ENCODE peak calls at places on chromosomes 3 and 15, in ten cellular contexts. One of them, this sample, is unnamed. For H3K36me3, the result is how much of the 10 kb centered on the place peaks cover.

GRCh38 chr3:133958071-133958806 is 62.6 kb upstream of the RAB6B start:
- DNase-seq in PC-3: no peak
- DNase-seq in tibial artery: no peak
- DNase-seq in fibroblast of lung: no peak
- DNase-seq in CD8-positive, alpha-beta T cell: no peak
- DNase-seq in ascending aorta: no peak
- DNase-seq in psoas muscle: no peak
- DNase-seq in body of pancreas: no peak
- DNase-seq in gastrocnemius medialis: no peak
- DNase-seq in pancreas: no peak
- DNase-seq in this sample: no peak

GRCh38 chr15:86663304-86663703 is 583.6 kb downstream of the AGBL1 start:
- DNase-seq in PC-3: no peak
- DNase-seq in tibial artery: no peak
- DNase-seq in fibroblast of lung: no peak
- DNase-seq in CD8-positive, alpha-beta T cell: no peak
- DNase-seq in ascending aorta: no peak
- DNase-seq in psoas muscle: no peak
- DNase-seq in body of pancreas: no peak
- DNase-seq in gastrocnemius medialis: no peak
- DNase-seq in pancreas: no peak
- DNase-seq in this sample: no peak

GRCh38 chr15:59332009-59332408 is 40.7 kb downstream of the MYO1E start:
- DNase-seq in PC-3: no peak
- DNase-seq in tibial artery: no peak
- DNase-seq in fibroblast of lung: no peak
- DNase-seq in CD8-positive, alpha-beta T cell: no peak
- DNase-seq in ascending aorta: no peak
- DNase-seq in psoas muscle: no peak
- DNase-seq in body of pancreas: no peak
- DNase-seq in gastrocnemius medialis: no peak
- DNase-seq in pancreas: no peak
- DNase-seq in this sample: no peak

GRCh38 chr3:63875510-63875909 is 11.8 kb downstream of the ATXN7 start:
- DNase-seq in PC-3: no peak
- DNase-seq in tibial artery: no peak
- DNase-seq in fibroblast of lung: no peak
- DNase-seq in CD8-positive, alpha-beta T cell: no peak
- DNase-seq in ascending aorta: no peak
- DNase-seq in psoas muscle: no peak
- DNase-seq in body of pancreas: no peak
- DNase-seq in gastrocnemius medialis: no peak
- DNase-seq in pancreas: no peak
- DNase-seq in this sample: no peak

GRCh38 chr3:69439683-69440270 is 53.9 kb upstream of the FRMD4B start:
- DNase-seq in PC-3: peak
- DNase-seq in tibial artery: no peak
- DNase-seq in fibroblast of lung: peak
- DNase-seq in CD8-positive, alpha-beta T cell: no peak
- DNase-seq in ascending aorta: no peak
- DNase-seq in psoas muscle: no peak
- DNase-seq in body of pancreas: peak
- DNase-seq in gastrocnemius medialis: no peak
- DNase-seq in pancreas: no peak
- DNase-seq in this sample: no peak

GRCh38 chr3:115062412-115062956 is 84.6 kb downstream of the ZBTB20 start:
- DNase-seq in PC-3: peak
- DNase-seq in tibial artery: no peak
- DNase-seq in fibroblast of lung: peak
- DNase-seq in CD8-positive, alpha-beta T cell: no peak
- DNase-seq in ascending aorta: no peak
- DNase-seq in psoas muscle: no peak
- DNase-seq in body of pancreas: no peak
- DNase-seq in gastrocnemius medialis: no peak
- DNase-seq in pancreas: no peak
- DNase-seq in this sample: no peak

GRCh38 chr3:77898621-77899020 is 858.7 kb downstream of the ROBO2 start:
- DNase-seq in PC-3: peak
- DNase-seq in tibial artery: no peak
- DNase-seq in fibroblast of lung: no peak
- DNase-seq in CD8-positive, alpha-beta T cell: no peak
- DNase-seq in ascending aorta: no peak
- DNase-seq in psoas muscle: no peak
- DNase-seq in body of pancreas: no peak
- DNase-seq in gastrocnemius medialis: no peak
- DNase-seq in pancreas: no peak
- DNase-seq in this sample: no peak

GRCh38 chr15:40087991-40088928 is 20.4 kb downstream of the BMF start:
- DNase-seq in PC-3: no peak
- DNase-seq in tibial artery: no peak
- DNase-seq in fibroblast of lung: no peak
- DNase-seq in CD8-positive, alpha-beta T cell: no peak
- DNase-seq in ascending aorta: no peak
- DNase-seq in psoas muscle: peak
- DNase-seq in body of pancreas: no peak
- DNase-seq in gastrocnemius medialis: no peak
- DNase-seq in pancreas: no peak
- DNase-seq in this sample: no peak

GRCh38 chr15:59492389-59493377 is 54.7 kb downstream of the FAM81A start:
- DNase-seq in PC-3: peak
- DNase-seq in tibial artery: peak
- DNase-seq in fibroblast of lung: peak
- DNase-seq in CD8-positive, alpha-beta T cell: peak
- DNase-seq in ascending aorta: no peak
- DNase-seq in psoas muscle: peak
- DNase-seq in body of pancreas: peak
- DNase-seq in gastrocnemius medialis: peak
- DNase-seq in pancreas: peak
- DNase-seq in this sample: peak

GRCh38 chr3:130935761-130936160 is 41.9 kb downstream of the ATP2C1 start:
- DNase-seq in PC-3: peak
- DNase-seq in tibial artery: no peak
- DNase-seq in fibroblast of lung: peak
- DNase-seq in CD8-positive, alpha-beta T cell: no peak
- DNase-seq in ascending aorta: no peak
- DNase-seq in psoas muscle: no peak
- DNase-seq in body of pancreas: no peak
- DNase-seq in gastrocnemius medialis: no peak
- DNase-seq in pancreas: no peak
- DNase-seq in this sample: peak

GRCh38 chr3:10322355-10322715 is 1.4 kb upstream of the SEC13 start:
- DNase-seq in PC-3: peak
- DNase-seq in tibial artery: no peak
- DNase-seq in fibroblast of lung: no peak
- DNase-seq in CD8-positive, alpha-beta T cell: no peak
- DNase-seq in ascending aorta: no peak
- DNase-seq in psoas muscle: no peak
- DNase-seq in body of pancreas: no peak
- DNase-seq in gastrocnemius medialis: no peak
- DNase-seq in pancreas: no peak
- DNase-seq in this sample: no peak

DNA sequence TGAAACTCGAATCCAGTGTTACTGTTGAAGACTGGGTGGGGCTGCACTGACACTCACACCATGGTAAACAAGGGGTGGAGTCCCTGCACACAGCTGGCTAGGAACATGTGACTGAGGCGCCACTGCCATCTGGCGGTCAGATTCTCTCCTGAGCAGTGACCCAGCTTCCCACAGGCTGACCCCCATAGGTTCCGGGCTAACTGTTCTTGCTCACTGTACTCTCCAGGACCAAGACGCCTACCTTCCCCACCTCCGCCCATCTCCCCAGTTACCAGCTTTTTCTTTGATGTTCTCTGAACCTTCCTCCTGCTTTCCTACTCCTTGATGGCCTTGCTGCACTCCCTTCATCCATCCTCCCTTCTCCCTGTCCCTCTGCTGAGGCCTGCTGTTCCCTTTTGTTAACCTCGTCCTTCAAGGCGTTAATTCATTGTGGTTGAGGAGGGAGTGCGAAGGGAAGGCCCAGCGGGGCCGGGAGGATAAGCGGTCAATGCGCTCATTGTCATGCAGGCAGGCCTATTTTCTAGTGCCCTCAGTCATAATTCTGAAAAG is 115.2 kb downstream of the ATP8B4 start:
- DNase-seq in PC-3: peak
- DNase-seq in tibial artery: peak
- DNase-seq in fibroblast of lung: peak
- DNase-seq in CD8-positive, alpha-beta T cell: peak
- DNase-seq in ascending aorta: peak
- DNase-seq in psoas muscle: peak
- DNase-seq in body of pancreas: peak
- DNase-seq in gastrocnemius medialis: peak
- DNase-seq in pancreas: peak
- DNase-seq in this sample: peak
- H3K4me3 ChIP-seq in PC-3: no peak
- H3K4me3 ChIP-seq in tibial artery: no peak
- H3K4me3 ChIP-seq in fibroblast of lung: no peak
- H3K4me3 ChIP-seq in CD8-positive, alpha-beta T cell: no peak
- H3K4me3 ChIP-seq in ascending aorta: no peak
- H3K4me3 ChIP-seq in psoas muscle: no peak
- H3K4me3 ChIP-seq in body of pancreas: no peak
- H3K4me3 ChIP-seq in gastrocnemius medialis: no peak
- H3K4me3 ChIP-seq in pancreas: no peak
- H3K4me3 ChIP-seq in this sample: no peak

GRCh38 chr3:187516446-187516845 is 148.3 kb downstream of the RTP4 start:
- DNase-seq in PC-3: no peak
- DNase-seq in tibial artery: no peak
- DNase-seq in fibroblast of lung: no peak
- DNase-seq in CD8-positive, alpha-beta T cell: no peak
- DNase-seq in ascending aorta: no peak
- DNase-seq in psoas muscle: no peak
- DNase-seq in body of pancreas: no peak
- DNase-seq in gastrocnemius medialis: no peak
- DNase-seq in pancreas: no peak
- DNase-seq in this sample: no peak

GRCh38 chr3:187520027-187520945 is 149.9 kb downstream of the SST start:
- DNase-seq in PC-3: no peak
- DNase-seq in tibial artery: peak
- DNase-seq in fibroblast of lung: no peak
- DNase-seq in CD8-positive, alpha-beta T cell: no peak
- DNase-seq in ascending aorta: no peak
- DNase-seq in psoas muscle: peak
- DNase-seq in body of pancreas: peak
- DNase-seq in gastrocnemius medialis: no peak
- DNase-seq in pancreas: peak
- DNase-seq in this sample: no peak

GRCh38 chr3:187519428-187519890 is 150.7 kb downstream of the SST start:
- DNase-seq in PC-3: no peak
- DNase-seq in tibial artery: no peak
- DNase-seq in fibroblast of lung: no peak
- DNase-seq in CD8-positive, alpha-beta T cell: no peak
- DNase-seq in ascending aorta: no peak
- DNase-seq in psoas muscle: no peak
- DNase-seq in body of pancreas: no peak
- DNase-seq in gastrocnemius medialis: no peak
- DNase-seq in pancreas: no peak
- DNase-seq in this sample: no peak

GRCh38 chr3:187518616-187519015 is 150.4 kb downstream of the RTP4 start:
- DNase-seq in PC-3: no peak
- DNase-seq in tibial artery: no peak
- DNase-seq in fibroblast of lung: no peak
- DNase-seq in CD8-positive, alpha-beta T cell: no peak
- DNase-seq in ascending aorta: no peak
- DNase-seq in psoas muscle: no peak
- DNase-seq in body of pancreas: no peak
- DNase-seq in gastrocnemius medialis: no peak
- DNase-seq in pancreas: no peak
- DNase-seq in this sample: no peak

DNA sequence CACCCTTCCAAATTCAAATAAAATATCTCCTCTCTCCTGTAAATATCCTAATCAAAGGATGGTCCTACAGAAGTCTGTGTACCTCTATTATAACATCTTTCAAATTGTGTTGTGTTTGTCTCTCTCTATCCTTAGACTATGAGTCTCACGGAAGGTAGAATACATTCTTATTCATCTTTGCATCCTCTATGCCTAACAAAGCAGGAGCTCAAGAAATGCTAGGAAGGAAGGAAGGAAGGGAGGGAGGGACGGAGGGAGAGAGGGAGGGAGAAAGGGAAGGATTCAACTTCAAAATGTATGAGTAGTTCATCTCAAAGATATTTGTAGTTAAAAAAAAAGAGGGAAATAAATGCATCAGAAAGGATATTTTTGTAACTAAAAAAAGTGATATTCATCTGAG is 150.0 kb downstream of the RTP4 start:
- DNase-seq in PC-3: no peak
- DNase-seq in tibial artery: no peak
- DNase-seq in fibroblast of lung: no peak
- DNase-seq in CD8-positive, alpha-beta T cell: no peak
- DNase-seq in ascending aorta: no peak
- DNase-seq in psoas muscle: no peak
- DNase-seq in body of pancreas: no peak
- DNase-seq in gastrocnemius medialis: no peak
- DNase-seq in pancreas: no peak
- DNase-seq in this sample: no peak
- TF ChIP-seq CTCF in PC-3: no peak
- TF ChIP-seq CTCF in tibial artery: no peak
- TF ChIP-seq CTCF in fibroblast of lung: no peak
- TF ChIP-seq CTCF in CD8-positive, alpha-beta T cell: no peak
- TF ChIP-seq CTCF in ascending aorta: no peak
- TF ChIP-seq CTCF in psoas muscle: no peak
- TF ChIP-seq CTCF in body of pancreas: no peak
- TF ChIP-seq CTCF in gastrocnemius medialis: no peak
- TF ChIP-seq CTCF in pancreas: no peak
- TF ChIP-seq CTCF in this sample: no peak

GRCh38 chr15:85125056-85125661 is 143.5 kb downstream of the PDE8A start:
- DNase-seq in PC-3: peak
- DNase-seq in tibial artery: no peak
- DNase-seq in fibroblast of lung: peak
- DNase-seq in CD8-positive, alpha-beta T cell: no peak
- DNase-seq in ascending aorta: no peak
- DNase-seq in psoas muscle: no peak
- DNase-seq in body of pancreas: no peak
- DNase-seq in gastrocnemius medialis: no peak
- DNase-seq in pancreas: no peak
- DNase-seq in this sample: peak
- H3K36me3 ChIP-seq in PC-3: under half
- H3K36me3 ChIP-seq in tibial artery: half or more
- H3K36me3 ChIP-seq in fibroblast of lung: under half
- H3K36me3 ChIP-seq in CD8-positive, alpha-beta T cell: under half
- H3K36me3 ChIP-seq in ascending aorta: under half
- H3K36me3 ChIP-seq in psoas muscle: half or more
- H3K36me3 ChIP-seq in body of pancreas: under half
- H3K36me3 ChIP-seq in gastrocnemius medialis: under half
- H3K36me3 ChIP-seq in pancreas: under half
- H3K36me3 ChIP-seq in this sample: under half

DNA sequence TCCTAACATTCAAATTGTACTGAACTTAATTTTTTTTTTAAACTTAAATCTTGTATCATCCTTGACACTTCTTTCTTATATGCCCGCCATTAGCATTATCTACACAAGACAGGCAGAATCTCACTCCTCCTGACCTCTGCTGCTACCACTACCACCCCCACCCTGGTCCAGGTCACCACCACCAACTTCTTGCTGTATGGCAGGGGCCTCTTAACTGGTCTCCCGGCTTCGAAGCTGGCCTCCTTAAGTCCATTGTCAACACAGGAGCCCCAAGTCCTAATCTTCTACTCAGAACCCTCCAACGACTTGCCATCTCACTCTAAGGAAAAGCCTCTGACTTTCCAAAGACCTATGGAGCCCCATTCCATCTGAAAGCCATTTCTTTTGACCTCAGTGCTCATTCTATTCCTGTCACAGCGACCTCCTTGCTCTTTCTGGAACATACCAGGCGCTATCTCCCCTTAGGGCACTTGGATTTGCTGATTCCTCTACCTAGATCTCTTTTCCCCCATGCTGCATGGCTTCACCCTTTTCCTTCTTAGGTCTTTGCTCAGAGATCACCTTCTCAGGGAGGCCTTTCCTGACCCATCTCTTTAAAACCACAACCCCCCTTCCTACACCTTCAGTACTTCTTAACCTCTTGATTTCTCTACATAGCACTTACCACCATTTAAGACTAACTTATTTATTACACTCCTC is 2.6 kb downstream of the PRC1 start:
- DNase-seq in PC-3: no peak
- DNase-seq in tibial artery: no peak
- DNase-seq in fibroblast of lung: no peak
- DNase-seq in CD8-positive, alpha-beta T cell: no peak
- DNase-seq in ascending aorta: no peak
- DNase-seq in psoas muscle: no peak
- DNase-seq in body of pancreas: no peak
- DNase-seq in gastrocnemius medialis: no peak
- DNase-seq in pancreas: no peak
- DNase-seq in this sample: no peak
- H3K4me3 ChIP-seq in PC-3: no peak
- H3K4me3 ChIP-seq in tibial artery: no peak
- H3K4me3 ChIP-seq in fibroblast of lung: no peak
- H3K4me3 ChIP-seq in CD8-positive, alpha-beta T cell: no peak
- H3K4me3 ChIP-seq in ascending aorta: no peak
- H3K4me3 ChIP-seq in psoas muscle: no peak
- H3K4me3 ChIP-seq in body of pancreas: no peak
- H3K4me3 ChIP-seq in gastrocnemius medialis: no peak
- H3K4me3 ChIP-seq in pancreas: no peak
- H3K4me3 ChIP-seq in this sample: no peak

This sample was measured in kidney epithelial cell.